ENCODE peak calls at places on chromosomes 1 and 21, in eight cellular contexts. M, Z, J, S, Y, B, U and A are unnamed samples.

GRCh38 chr1:111576547-111576946 is 43.0 kb upstream of the RAP1A start:
- DNase-seq in M (no peak), Z (no peak), J (no peak), S (no peak), Y (no peak), B (no peak), U (no peak), A (no peak)

GRCh38 chr1:228177183-228177475 is 11.5 kb downstream of the IBA57 start:
- DNase-seq in M (no peak), Z (no peak), J (no peak), S (no peak), Y (no peak), B (no peak), U (no peak), A (no peak)

GRCh38 chr21:26966978-26967913 is at the start of gene ADAMTS5:
- DNase-seq in M (no peak), Z (peak), J (peak), S (peak), Y (peak), B (peak), U (peak), A (peak)

GRCh38 chr1:40143891-40144575 is 17.2 kb upstream of the RLF start:
- DNase-seq in M (peak), Z (peak), J (peak), S (peak), Y (no peak), B (peak), U (peak), A (no peak)

GRCh38 chr1:194331758-194332157 is 1145.3 kb upstream of the B3GALT2 start:
- DNase-seq in M (no peak), Z (no peak), J (no peak), S (no peak), Y (no peak), B (no peak), U (peak), A (no peak)

GRCh38 chr1:40630488-40631223 is 34.8 kb downstream of the RIMS3 start:
- DNase-seq in M (no peak), Z (peak), J (no peak), S (peak), Y (no peak), B (no peak), U (peak), A (no peak)

GRCh38 chr21:37748351-37748750 is 167.9 kb downstream of the KCNJ6 start:
- DNase-seq in M (no peak), Z (no peak), J (no peak), S (no peak), Y (no peak), B (no peak), U (no peak), A (no peak)

GRCh38 chr21:41207401-41208388 is 39.7 kb downstream of the BACE2 start:
- DNase-seq in M (peak), Z (no peak), J (peak), S (peak), Y (no peak), B (peak), U (peak), A (peak)

GRCh38 chr1:194693244-194693643 is 1506.8 kb upstream of the B3GALT2 start:
- DNase-seq in M (no peak), Z (no peak), J (no peak), S (no peak), Y (no peak), B (no peak), U (no peak), A (no peak)

DNA sequence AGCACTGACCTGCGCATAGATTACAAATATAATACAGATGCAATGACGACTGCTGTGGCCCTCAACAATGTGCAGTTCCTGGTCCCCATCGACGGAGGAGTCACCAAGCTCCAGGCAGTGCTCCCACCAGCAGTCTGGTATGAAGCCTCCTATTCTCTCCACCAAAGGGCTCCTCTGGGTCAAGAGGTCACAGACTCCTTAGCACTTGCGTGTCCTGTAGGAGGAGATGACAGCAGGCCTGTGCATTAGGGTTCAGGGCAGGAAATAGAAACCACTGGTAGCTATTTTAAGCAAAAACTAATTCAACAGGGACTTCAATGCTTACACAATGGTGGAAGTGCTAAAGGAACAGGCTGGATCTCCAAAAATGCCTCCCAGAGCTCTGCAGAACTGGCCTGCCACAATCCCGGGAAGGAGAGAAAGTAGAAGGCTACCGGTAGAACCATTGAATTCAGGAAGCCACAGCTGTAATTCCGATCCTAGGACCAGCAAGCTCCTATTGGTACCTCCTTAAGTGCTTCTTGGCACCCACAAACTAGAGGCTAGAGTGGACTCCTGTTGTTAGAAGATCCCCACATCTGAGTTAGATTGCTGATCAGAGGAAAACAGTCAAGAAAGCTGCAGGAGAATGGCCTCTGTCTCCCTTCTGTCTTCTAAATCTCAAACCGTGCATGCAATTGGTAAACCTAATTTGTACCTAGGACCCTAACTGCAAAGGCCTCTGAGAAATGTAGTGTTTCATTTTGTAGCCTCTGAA is 12.7 kb upstream of the DYNLT5 start:
- DNase-seq in M (no peak), Z (peak), J (no peak), S (no peak), Y (no peak), B (peak), U (no peak), A (no peak)
- H3K27ac ChIP-seq in M (no peak), Z (no peak), J (no peak), S (peak), Y (no peak), B (peak), U (no peak), A (no peak)

GRCh38 chr1:170661646-170662411 is 2.1 kb upstream of the PRRX1 start:
- DNase-seq in M (no peak), Z (peak), J (peak), S (peak), Y (no peak), B (peak), U (peak), A (peak)

GRCh38 chr1:170663441-170664282 is at the start of gene PRRX1:
- DNase-seq in M (no peak), Z (no peak), J (no peak), S (peak), Y (no peak), B (peak), U (peak), A (no peak)

GRCh38 chr1:170662561-170662971 is 1.4 kb upstream of the PRRX1 start:
- DNase-seq in M (no peak), Z (no peak), J (no peak), S (peak), Y (no peak), B (no peak), U (peak), A (no peak)

GRCh38 chr1:170664283-170664827 is 424 bp downstream of the PRRX1 start:
- DNase-seq in M (no peak), Z (peak), J (peak), S (no peak), Y (peak), B (peak), U (peak), A (peak)

GRCh38 chr1:170663011-170663410 is 920 bp upstream of the PRRX1 start:
- DNase-seq in M (no peak), Z (peak), J (no peak), S (peak), Y (no peak), B (no peak), U (peak), A (no peak)
- H3K4me3 ChIP-seq in M (peak), Z (no peak), J (peak), S (no peak), Y (peak), B (peak), U (peak), A (peak)

DNA sequence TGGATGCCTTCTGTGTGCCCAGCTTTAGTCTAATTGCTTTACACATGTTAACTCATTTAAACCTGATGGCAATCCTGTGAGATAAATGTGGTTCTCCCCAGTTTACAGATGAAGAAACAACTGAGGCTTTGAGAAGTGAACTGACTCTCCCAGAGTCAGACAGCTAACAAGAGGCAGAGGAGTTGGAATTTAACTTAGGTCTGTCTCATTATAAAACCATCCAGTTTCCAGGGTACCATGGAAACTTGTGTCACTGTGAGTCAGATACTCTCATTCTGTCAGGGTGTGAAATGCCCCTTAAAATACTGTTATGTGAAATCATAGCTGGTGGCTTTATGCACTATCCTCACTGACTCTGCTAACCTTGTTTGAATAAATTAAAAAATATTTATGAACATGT is 206.6 kb downstream of the PBX1 start:
- DNase-seq in M (no peak), Z (peak), J (no peak), S (peak), Y (no peak), B (no peak), U (peak), A (no peak)
- H3K27ac ChIP-seq in M (peak), Z (no peak), J (peak), S (peak), Y (no peak), B (no peak), U (peak), A (peak)

DNA sequence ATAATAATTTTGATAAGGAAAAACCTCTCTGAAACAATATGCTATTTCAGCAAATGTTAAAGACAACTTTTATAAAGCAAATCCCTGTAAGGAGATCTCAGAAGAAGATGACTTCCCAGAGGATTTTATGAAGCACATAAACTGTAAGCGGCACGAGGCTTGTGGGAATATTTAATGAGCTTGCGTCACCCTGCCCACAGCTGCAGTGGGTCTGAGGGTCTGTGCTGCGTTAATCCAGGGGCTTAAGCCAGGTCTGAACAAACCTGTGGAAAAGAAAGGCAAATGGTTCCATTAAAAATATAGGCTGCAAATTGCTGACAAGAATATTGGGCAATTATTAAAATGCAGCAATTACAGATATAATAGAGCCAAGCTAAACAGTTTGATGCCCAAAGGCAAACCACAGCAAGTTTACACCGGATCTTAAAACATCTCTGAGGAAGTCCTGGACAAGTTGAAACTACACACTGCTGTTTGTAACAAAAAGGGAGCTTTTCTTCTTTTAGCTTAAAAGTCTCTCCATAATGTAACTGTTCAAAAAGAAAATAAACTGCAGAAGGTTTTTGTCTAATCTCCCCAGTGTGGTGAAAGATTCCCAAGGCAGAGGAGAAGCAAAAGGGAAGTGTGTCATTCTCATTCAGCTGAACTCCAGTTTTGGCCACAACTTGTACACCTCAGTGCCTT is 21.8 kb downstream of the TGFBR3 start:
- DNase-seq in M (no peak), Z (no peak), J (no peak), S (peak), Y (no peak), B (no peak), U (peak), A (no peak)
- H3K4me3 ChIP-seq in M (no peak), Z (no peak), J (no peak), S (no peak), Y (no peak), B (no peak), U (no peak), A (no peak)

GRCh38 chr1:183980951-183981525 is 56.5 kb downstream of the COLGALT2 start:
- DNase-seq in M (no peak), Z (no peak), J (no peak), S (no peak), Y (no peak), B (no peak), U (no peak), A (no peak)

GRCh38 chr1:183979437-183979836 is 58.1 kb downstream of the COLGALT2 start:
- DNase-seq in M (no peak), Z (no peak), J (no peak), S (no peak), Y (no peak), B (no peak), U (no peak), A (no peak)

GRCh38 chr1:183986941-183987340 is 50.6 kb downstream of the COLGALT2 start:
- DNase-seq in M (no peak), Z (no peak), J (no peak), S (no peak), Y (no peak), B (no peak), U (peak), A (no peak)

GRCh38 chr1:183982172-183982963 is 55.2 kb downstream of the COLGALT2 start:
- DNase-seq in M (no peak), Z (no peak), J (no peak), S (no peak), Y (no peak), B (no peak), U (no peak), A (no peak)

DNA sequence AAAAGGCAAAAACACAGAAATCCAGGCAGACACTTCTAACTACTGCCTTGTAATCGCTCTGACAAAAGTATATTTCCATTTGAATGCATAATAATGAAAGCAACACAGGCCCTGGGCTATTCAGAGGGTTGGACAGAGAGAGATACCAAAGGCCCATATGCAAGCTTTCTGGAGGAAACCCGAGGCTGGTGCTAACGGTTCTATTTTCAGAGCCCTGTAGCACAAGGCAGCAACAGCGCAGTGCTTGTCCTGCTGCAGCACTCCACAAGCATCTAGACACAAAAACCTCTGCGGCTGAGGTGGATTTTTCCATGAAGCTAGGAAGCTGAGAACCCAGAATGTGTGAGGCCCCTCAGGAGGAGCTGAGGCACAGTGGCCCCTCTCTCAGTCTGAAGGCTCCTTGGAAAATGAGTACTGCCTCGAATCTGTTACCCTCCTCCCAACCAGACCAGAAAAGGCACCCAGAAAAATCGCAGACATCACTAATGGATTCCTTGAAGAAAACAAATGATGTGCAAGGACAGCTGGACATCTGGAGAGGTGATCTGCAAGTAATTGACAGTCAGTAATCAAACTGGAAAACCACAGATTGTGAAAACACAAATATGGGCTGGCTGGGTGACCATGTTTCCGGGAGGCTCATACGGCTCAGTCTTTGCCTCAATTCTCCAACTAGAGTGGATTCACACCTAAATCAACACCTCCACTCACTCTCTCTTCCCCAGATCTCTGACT is 54.0 kb downstream of the COLGALT2 start:
- DNase-seq in M (no peak), Z (no peak), J (no peak), S (no peak), Y (no peak), B (peak), U (peak), A (no peak)
- H3K27ac ChIP-seq in M (no peak), Z (no peak), J (peak), S (peak), Y (no peak), B (no peak), U (no peak), A (peak)

DNA sequence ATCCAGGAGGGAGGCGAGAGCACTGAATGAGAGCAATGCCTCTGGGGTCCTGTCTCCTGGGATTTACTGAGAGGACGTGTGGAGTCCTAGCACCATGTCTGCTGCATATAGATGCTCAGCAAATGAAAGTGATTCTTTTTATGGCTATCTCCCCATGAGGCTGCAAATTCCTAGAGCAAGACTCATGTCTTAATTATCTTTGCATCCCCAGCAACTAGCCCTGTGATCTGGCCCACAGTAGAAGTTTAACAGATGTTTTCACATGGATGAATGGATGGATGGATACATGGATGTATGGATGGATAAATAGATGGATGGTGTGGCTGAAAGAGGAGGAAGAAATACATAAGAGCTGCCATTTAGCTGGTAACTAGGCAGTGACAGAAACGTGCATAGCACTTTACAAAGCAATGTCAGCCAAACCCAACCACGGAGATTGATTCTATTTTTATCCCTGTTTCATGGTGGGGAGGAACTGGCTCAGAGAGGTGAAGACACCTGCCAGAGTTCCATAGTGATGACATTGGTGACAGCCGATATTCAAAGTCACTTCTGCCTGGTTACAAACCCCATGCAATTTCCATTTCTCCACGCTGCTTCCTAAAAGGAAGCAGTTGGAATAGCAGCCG is 32.7 kb upstream of the ZBTB40 start:
- DNase-seq in M (no peak), Z (peak), J (no peak), S (peak), Y (no peak), B (peak), U (peak), A (no peak)
- H3K4me3 ChIP-seq in M (no peak), Z (no peak), J (no peak), S (no peak), Y (no peak), B (no peak), U (no peak), A (no peak)